ENCODE peak calls at places on chromosomes 4 and X, in seven cellular contexts. One of them, this sample, is unnamed.

GRCh38 chr4:101458914-101459313 is 111.6 kb upstream of the PPP3CA start:
- DNase-seq in uterus: no peak
- DNase-seq in right atrium auricular region: no peak
- DNase-seq in SJSA1: no peak
- DNase-seq in OCI-LY7: no peak
- DNase-seq in CD8-positive, alpha-beta T cell: no peak
- DNase-seq in SK-N-SH: no peak
- DNase-seq in this sample: no peak

GRCh38 chr4:19300213-19300612 is 951.5 kb upstream of the SLIT2 start:
- DNase-seq in uterus: no peak
- DNase-seq in right atrium auricular region: no peak
- DNase-seq in SJSA1: no peak
- DNase-seq in OCI-LY7: no peak
- DNase-seq in CD8-positive, alpha-beta T cell: no peak
- DNase-seq in SK-N-SH: no peak
- DNase-seq in this sample: no peak

GRCh38 chr4:176969011-176969410 is 176.3 kb upstream of the VEGFC start:
- DNase-seq in uterus: no peak
- DNase-seq in right atrium auricular region: no peak
- DNase-seq in SJSA1: no peak
- DNase-seq in OCI-LY7: no peak
- DNase-seq in CD8-positive, alpha-beta T cell: no peak
- DNase-seq in SK-N-SH: no peak
- DNase-seq in this sample: no peak

GRCh38 chr4:39910064-39910463 is 67.6 kb downstream of the PDS5A start:
- DNase-seq in uterus: no peak
- DNase-seq in right atrium auricular region: no peak
- DNase-seq in SJSA1: no peak
- DNase-seq in OCI-LY7: no peak
- DNase-seq in CD8-positive, alpha-beta T cell: no peak
- DNase-seq in SK-N-SH: no peak
- DNase-seq in this sample: no peak

GRCh38 chrX:46770817-46771163 is 11.9 kb upstream of the SLC9A7 start:
- DNase-seq in uterus: no peak
- DNase-seq in right atrium auricular region: no peak
- DNase-seq in SJSA1: peak
- DNase-seq in OCI-LY7: no peak
- DNase-seq in CD8-positive, alpha-beta T cell: no peak
- DNase-seq in SK-N-SH: no peak
- DNase-seq in this sample: no peak

GRCh38 chr4:89056953-89057398 is at the start of gene FAM13A:
- DNase-seq in uterus: peak
- DNase-seq in right atrium auricular region: peak
- DNase-seq in SJSA1: peak
- DNase-seq in OCI-LY7: no peak
- DNase-seq in CD8-positive, alpha-beta T cell: no peak
- DNase-seq in SK-N-SH: no peak
- DNase-seq in this sample: peak

GRCh38 chrX:33194876-33195433 is 16.4 kb downstream of the DMD start:
- DNase-seq in uterus: no peak
- DNase-seq in right atrium auricular region: no peak
- DNase-seq in SJSA1: no peak
- DNase-seq in OCI-LY7: no peak
- DNase-seq in CD8-positive, alpha-beta T cell: no peak
- DNase-seq in SK-N-SH: no peak
- DNase-seq in this sample: no peak

GRCh38 chrX:30981968-30982367 is 89.9 kb downstream of the FTHL17 start:
- DNase-seq in uterus: no peak
- DNase-seq in right atrium auricular region: no peak
- DNase-seq in SJSA1: no peak
- DNase-seq in OCI-LY7: no peak
- DNase-seq in CD8-positive, alpha-beta T cell: no peak
- DNase-seq in SK-N-SH: no peak
- DNase-seq in this sample: no peak

GRCh38 chrX:51461053-51462050 is 35.0 kb downstream of the NUDT11 start:
- DNase-seq in uterus: no peak
- DNase-seq in right atrium auricular region: no peak
- DNase-seq in SJSA1: no peak
- DNase-seq in OCI-LY7: peak
- DNase-seq in CD8-positive, alpha-beta T cell: no peak
- DNase-seq in SK-N-SH: peak
- DNase-seq in this sample: no peak

GRCh38 chr4:78244691-78245485 is 187.8 kb downstream of the FRAS1 start:
- DNase-seq in uterus: no peak
- DNase-seq in right atrium auricular region: no peak
- DNase-seq in SJSA1: no peak
- DNase-seq in OCI-LY7: no peak
- DNase-seq in CD8-positive, alpha-beta T cell: no peak
- DNase-seq in SK-N-SH: no peak
- DNase-seq in this sample: no peak

GRCh38 chrX:150887906-150888465 is 10.5 kb downstream of the CD99L2 start:
- DNase-seq in uterus: no peak
- DNase-seq in right atrium auricular region: no peak
- DNase-seq in SJSA1: no peak
- DNase-seq in OCI-LY7: no peak
- DNase-seq in CD8-positive, alpha-beta T cell: no peak
- DNase-seq in SK-N-SH: no peak
- DNase-seq in this sample: no peak

GRCh38 chr4:128524311-128524710 is 236.7 kb upstream of the PGRMC2 start:
- DNase-seq in uterus: peak
- DNase-seq in right atrium auricular region: no peak
- DNase-seq in SJSA1: peak
- DNase-seq in OCI-LY7: no peak
- DNase-seq in CD8-positive, alpha-beta T cell: no peak
- DNase-seq in SK-N-SH: no peak
- DNase-seq in this sample: peak
- H3K27ac ChIP-seq in uterus: peak
- H3K27ac ChIP-seq in right atrium auricular region: peak
- H3K27ac ChIP-seq in SJSA1: peak
- H3K27ac ChIP-seq in OCI-LY7: no peak
- H3K27ac ChIP-seq in CD8-positive, alpha-beta T cell: no peak
- H3K27ac ChIP-seq in SK-N-SH: peak
- H3K27ac ChIP-seq in this sample: peak

GRCh38 chr4:93187441-93187840 is 641.1 kb upstream of the ATOH1 start:
- DNase-seq in uterus: no peak
- DNase-seq in right atrium auricular region: no peak
- DNase-seq in SJSA1: no peak
- DNase-seq in OCI-LY7: no peak
- DNase-seq in CD8-positive, alpha-beta T cell: no peak
- DNase-seq in SK-N-SH: no peak
- DNase-seq in this sample: no peak

GRCh38 chr4:93184093-93184492 is 644.5 kb upstream of the ATOH1 start:
- DNase-seq in uterus: no peak
- DNase-seq in right atrium auricular region: no peak
- DNase-seq in SJSA1: no peak
- DNase-seq in OCI-LY7: no peak
- DNase-seq in CD8-positive, alpha-beta T cell: no peak
- DNase-seq in SK-N-SH: no peak
- DNase-seq in this sample: no peak

GRCh38 chr4:93186846-93187245 is 641.7 kb upstream of the ATOH1 start:
- DNase-seq in uterus: no peak
- DNase-seq in right atrium auricular region: no peak
- DNase-seq in SJSA1: no peak
- DNase-seq in OCI-LY7: no peak
- DNase-seq in CD8-positive, alpha-beta T cell: no peak
- DNase-seq in SK-N-SH: no peak
- DNase-seq in this sample: no peak

GRCh38 chr4:93182722-93183121 is 645.8 kb upstream of the ATOH1 start:
- DNase-seq in uterus: no peak
- DNase-seq in right atrium auricular region: no peak
- DNase-seq in SJSA1: no peak
- DNase-seq in OCI-LY7: no peak
- DNase-seq in CD8-positive, alpha-beta T cell: no peak
- DNase-seq in SK-N-SH: no peak
- DNase-seq in this sample: no peak

GRCh38 chr4:93183589-93183988 is 645.0 kb upstream of the ATOH1 start:
- DNase-seq in uterus: no peak
- DNase-seq in right atrium auricular region: no peak
- DNase-seq in SJSA1: no peak
- DNase-seq in OCI-LY7: no peak
- DNase-seq in CD8-positive, alpha-beta T cell: no peak
- DNase-seq in SK-N-SH: no peak
- DNase-seq in this sample: no peak
- H3K4me3 ChIP-seq in uterus: no peak
- H3K4me3 ChIP-seq in right atrium auricular region: no peak
- H3K4me3 ChIP-seq in SJSA1: no peak
- H3K4me3 ChIP-seq in OCI-LY7: no peak
- H3K4me3 ChIP-seq in CD8-positive, alpha-beta T cell: no peak
- H3K4me3 ChIP-seq in SK-N-SH: no peak
- H3K4me3 ChIP-seq in this sample: no peak

DNA sequence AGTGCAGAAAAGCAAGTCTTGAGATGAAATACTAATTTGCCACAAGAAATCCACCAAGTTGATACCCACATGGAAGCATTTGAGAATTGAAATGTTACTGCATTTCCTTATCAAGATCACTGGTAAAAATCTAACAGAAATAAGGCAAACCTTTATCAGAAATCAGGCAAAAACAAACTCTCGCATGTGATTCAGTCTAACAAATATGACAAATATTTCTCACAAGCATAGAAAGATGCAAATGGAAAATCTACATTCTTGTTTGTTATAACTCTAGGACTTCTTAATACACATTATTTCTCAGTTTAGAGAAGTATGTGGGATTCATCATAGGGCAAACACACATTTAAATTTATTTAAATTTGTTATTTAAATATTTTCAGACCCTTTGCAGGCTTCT is 52.9 kb downstream of the TXK start:
- DNase-seq in uterus: no peak
- DNase-seq in right atrium auricular region: no peak
- DNase-seq in SJSA1: no peak
- DNase-seq in OCI-LY7: no peak
- DNase-seq in CD8-positive, alpha-beta T cell: no peak
- DNase-seq in SK-N-SH: no peak
- DNase-seq in this sample: no peak
- H3K27ac ChIP-seq in uterus: no peak
- H3K27ac ChIP-seq in right atrium auricular region: no peak
- H3K27ac ChIP-seq in SJSA1: peak
- H3K27ac ChIP-seq in OCI-LY7: no peak
- H3K27ac ChIP-seq in CD8-positive, alpha-beta T cell: no peak
- H3K27ac ChIP-seq in SK-N-SH: no peak
- H3K27ac ChIP-seq in this sample: no peak

DNA sequence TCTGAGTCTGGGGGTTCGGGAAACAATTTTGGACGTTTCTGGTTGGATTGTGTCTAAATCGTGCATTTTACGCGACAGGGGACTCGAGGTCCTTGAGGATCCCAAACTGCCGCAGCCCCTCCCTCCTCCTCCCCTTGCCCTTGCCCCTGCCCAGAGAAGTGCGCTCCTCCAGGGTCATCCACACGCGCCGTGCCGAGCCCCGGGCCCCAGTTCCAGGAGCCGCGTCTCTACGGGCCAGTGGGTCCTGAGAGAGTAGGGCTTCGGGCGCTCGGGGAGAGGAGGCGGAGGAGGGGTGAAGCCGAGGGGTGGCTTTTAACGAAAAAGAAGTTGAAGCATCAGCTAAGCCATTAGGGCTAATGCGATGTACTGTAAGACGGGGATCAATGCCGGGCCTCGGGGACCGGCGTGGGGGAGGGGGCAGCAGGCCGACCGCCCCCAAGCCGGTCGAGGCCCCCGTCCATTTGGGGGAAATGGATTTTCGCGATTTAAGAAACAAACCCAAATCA is 13.9 kb downstream of the HMX1 start:
- DNase-seq in uterus: no peak
- DNase-seq in right atrium auricular region: no peak
- DNase-seq in SJSA1: no peak
- DNase-seq in OCI-LY7: no peak
- DNase-seq in CD8-positive, alpha-beta T cell: no peak
- DNase-seq in SK-N-SH: no peak
- DNase-seq in this sample: no peak
- H3K4me3 ChIP-seq in uterus: no peak
- H3K4me3 ChIP-seq in right atrium auricular region: no peak
- H3K4me3 ChIP-seq in SJSA1: no peak
- H3K4me3 ChIP-seq in OCI-LY7: no peak
- H3K4me3 ChIP-seq in CD8-positive, alpha-beta T cell: no peak
- H3K4me3 ChIP-seq in SK-N-SH: no peak
- H3K4me3 ChIP-seq in this sample: peak

GRCh38 chr4:82839624-82840023 is 41.0 kb upstream of the SCD5 start:
- DNase-seq in uterus: no peak
- DNase-seq in right atrium auricular region: no peak
- DNase-seq in SJSA1: no peak
- DNase-seq in OCI-LY7: no peak
- DNase-seq in CD8-positive, alpha-beta T cell: no peak
- DNase-seq in SK-N-SH: no peak
- DNase-seq in this sample: no peak

DNA sequence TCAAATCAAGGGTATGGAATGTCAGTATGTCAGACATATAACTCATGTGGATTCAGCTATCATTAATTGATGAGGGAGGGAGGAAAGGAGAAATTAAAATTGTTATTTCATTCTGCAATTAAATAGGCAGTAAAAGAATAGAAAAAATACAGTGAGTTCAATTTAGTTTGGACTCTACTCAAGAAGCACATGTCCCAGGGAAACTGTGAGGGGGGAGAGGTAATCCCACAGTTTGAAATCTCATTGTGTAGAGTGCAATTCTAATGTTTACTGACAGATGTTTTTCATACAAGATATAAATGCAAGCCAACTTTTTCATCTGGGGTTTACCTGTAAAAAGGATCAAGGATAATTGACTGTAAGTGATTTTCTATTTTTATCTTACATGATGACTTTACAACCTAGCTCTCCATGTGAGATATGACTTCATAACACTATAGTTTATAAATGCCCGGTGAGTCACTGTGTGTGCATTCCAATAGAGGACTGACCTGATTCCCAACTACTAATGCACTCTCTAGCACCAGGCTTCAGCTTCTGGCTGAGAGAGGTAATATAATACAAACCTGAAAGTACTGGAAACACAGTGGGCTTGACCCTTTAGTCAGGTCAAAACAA is 35.2 kb upstream of the SCD5 start:
- DNase-seq in uterus: no peak
- DNase-seq in right atrium auricular region: no peak
- DNase-seq in SJSA1: peak
- DNase-seq in OCI-LY7: no peak
- DNase-seq in CD8-positive, alpha-beta T cell: no peak
- DNase-seq in SK-N-SH: no peak
- DNase-seq in this sample: no peak
- H3K27ac ChIP-seq in uterus: no peak
- H3K27ac ChIP-seq in right atrium auricular region: no peak
- H3K27ac ChIP-seq in SJSA1: peak
- H3K27ac ChIP-seq in OCI-LY7: no peak
- H3K27ac ChIP-seq in CD8-positive, alpha-beta T cell: no peak
- H3K27ac ChIP-seq in SK-N-SH: peak
- H3K27ac ChIP-seq in this sample: peak

GRCh38 chr4:152369903-152370296 is 166.0 kb downstream of the FBXW7 start:
- DNase-seq in uterus: no peak
- DNase-seq in right atrium auricular region: no peak
- DNase-seq in SJSA1: no peak
- DNase-seq in OCI-LY7: no peak
- DNase-seq in CD8-positive, alpha-beta T cell: no peak
- DNase-seq in SK-N-SH: no peak
- DNase-seq in this sample: no peak
- H3K4me3 ChIP-seq in uterus: no peak
- H3K4me3 ChIP-seq in right atrium auricular region: no peak
- H3K4me3 ChIP-seq in SJSA1: no peak
- H3K4me3 ChIP-seq in OCI-LY7: no peak
- H3K4me3 ChIP-seq in CD8-positive, alpha-beta T cell: no peak
- H3K4me3 ChIP-seq in SK-N-SH: no peak
- H3K4me3 ChIP-seq in this sample: no peak

This sample was measured in left ventricle myocardium inferior.